ENCODE peak calls at places on chromosomes 16 and 17, in seven cellular contexts. M is CD8-positive, alpha-beta T cell; S is uterus; W is stomach; D is IMR-90; O is testis; F is mammary epithelial cell. E is an unnamed sample.

GRCh38 chr17:31696184-31696602 is 162.9 kb downstream of the COPRS start:
- DNase-seq in M (no peak), S (peak; percentile 82), W (peak; percentile 74), D (peak; percentile 88), O (peak; percentile 68), F (no peak), E (no peak)

GRCh38 chr16:50244504-50245416 is 21.6 kb upstream of the ADCY7 start:
- DNase-seq in M (no peak), S (no peak), W (no peak), D (no peak), O (no peak), F (no peak), E (peak; percentile 11)

GRCh38 chr16:20291807-20292206 is 35.5 kb downstream of the GP2 start:
- DNase-seq in M (no peak), S (no peak), W (no peak), D (no peak), O (no peak), F (no peak), E (no peak)

GRCh38 chr17:30296499-30297038 is 4.8 kb upstream of the BLMH start:
- DNase-seq in M (no peak), S (no peak), W (no peak), D (no peak), O (no peak), F (no peak), E (peak; percentile 10)

GRCh38 chr16:58299757-58300349 is 5.0 kb upstream of the PRSS54 start:
- DNase-seq in M (no peak), S (no peak), W (peak; percentile 32), D (peak; percentile 5), O (peak; percentile 46), F (peak; percentile 4), E (peak; percentile 10)

GRCh38 chr17:1484586-1485310 is 7.7 kb downstream of the MYO1C start:
- DNase-seq in M (no peak), S (peak; percentile 68), W (peak; percentile 69), D (no peak), O (peak; percentile 68), F (peak; percentile 32), E (peak; percentile 42)

GRCh38 chr16:67158637-67159600 is 790 bp downstream of the TRADD start:
- DNase-seq in M (peak; percentile 70), S (no peak), W (peak; percentile 69), D (no peak), O (peak; percentile 50), F (peak; percentile 53), E (peak; percentile 48)

GRCh38 chr17:2691069-2691871 is 20.3 kb downstream of the CLUH start:
- DNase-seq in M (no peak), S (no peak), W (no peak), D (no peak), O (peak; percentile 14), F (no peak), E (no peak)

GRCh38 chr17:64399767-64400156 is 9.1 kb upstream of the PECAM1 start:
- DNase-seq in M (no peak), S (no peak), W (no peak), D (no peak), O (no peak), F (no peak), E (no peak)

GRCh38 chr16:1428511-1428910 is 2.4 kb upstream of the PERCC1 start:
- DNase-seq in M (no peak), S (no peak), W (no peak), D (no peak), O (no peak), F (no peak), E (no peak)

GRCh38 chr17:34637548-34638525 is 58.5 kb downstream of the TMEM132E start:
- DNase-seq in M (peak; percentile 74), S (peak; percentile 40), W (peak; percentile 79), D (peak; percentile 56), O (peak; percentile 87), F (peak; percentile 32), E (peak; percentile 52)

GRCh38 chr17:78979780-78980623 is at the start of gene LGALS3BP:
- DNase-seq in M (no peak), S (peak; percentile 86), W (peak; percentile 77), D (peak; percentile 78), O (peak; percentile 92), F (peak; percentile 63), E (peak; percentile 56)

DNA sequence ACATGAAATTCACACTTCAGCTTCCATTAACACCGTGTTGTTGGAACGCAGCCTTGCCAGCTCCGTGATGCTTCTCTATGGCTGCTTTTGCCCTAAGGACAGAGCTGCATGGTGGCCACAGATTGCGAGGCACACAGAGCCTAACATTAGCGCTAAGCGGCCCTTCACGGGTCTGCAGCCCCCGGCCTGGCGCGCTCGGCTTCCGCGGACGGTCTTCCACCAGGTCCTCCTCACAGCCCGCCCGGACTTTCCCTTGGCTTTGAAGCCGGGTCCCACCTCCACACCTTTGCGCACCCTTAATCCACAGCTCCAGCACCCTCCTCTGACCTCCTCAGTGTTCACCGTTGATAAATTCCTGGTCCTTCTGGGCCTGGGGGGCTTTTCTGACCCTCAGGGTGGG is 19.6 kb downstream of the SCGB1C2 start:
- DNase-seq in M (no peak), S (no peak), W (no peak), D (no peak), O (no peak), F (no peak), E (no peak)
- TF ChIP-seq CTCF in M (no peak), S (no peak), W (no peak), D (no peak), O (no peak), F (no peak), E (no peak)

GRCh38 chr16:8854298-8854948 is 14.4 kb downstream of the CARHSP1 start:
- DNase-seq in M (no peak), S (no peak), W (no peak), D (no peak), O (no peak), F (no peak), E (no peak)

GRCh38 chr16:8855051-8855786 is 13.6 kb downstream of the CARHSP1 start:
- DNase-seq in M (no peak), S (no peak), W (no peak), D (no peak), O (no peak), F (no peak), E (no peak)

GRCh38 chr16:8853611-8854010 is 15.2 kb downstream of the CARHSP1 start:
- DNase-seq in M (no peak), S (no peak), W (no peak), D (no peak), O (no peak), F (no peak), E (no peak)

GRCh38 chr16:8853150-8853549 is 15.7 kb downstream of the CARHSP1 start:
- DNase-seq in M (no peak), S (no peak), W (no peak), D (no peak), O (no peak), F (no peak), E (no peak)

DNA sequence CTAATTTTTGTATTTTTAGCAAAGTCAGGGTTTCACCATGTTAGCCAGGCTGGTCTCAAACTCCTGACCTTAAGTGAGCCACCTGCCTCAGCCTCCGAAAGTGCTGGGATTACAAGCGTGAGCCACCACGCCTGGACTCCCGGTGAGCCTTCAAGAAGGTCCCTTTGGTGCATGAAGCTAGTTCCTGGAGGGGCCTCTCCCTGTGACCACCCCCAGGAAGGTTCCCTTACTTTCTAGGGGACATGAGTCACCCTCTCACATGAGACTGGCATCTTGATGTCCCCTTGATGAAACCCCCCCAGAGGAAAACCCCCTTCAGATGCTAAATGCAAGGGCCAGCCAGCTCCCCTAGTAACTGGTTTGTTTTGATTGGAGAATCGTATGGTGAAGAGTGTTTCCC is 12.8 kb downstream of the CARHSP1 start:
- DNase-seq in M (no peak), S (no peak), W (no peak), D (no peak), O (no peak), F (no peak), E (no peak)
- H3K4me3 ChIP-seq in M (no peak overlapping the region), S (no peak overlapping the region), W (no peak overlapping the region), D (no peak overlapping the region), O (no peak overlapping the region), F (no peak overlapping the region), E (no peak overlapping the region)

DNA sequence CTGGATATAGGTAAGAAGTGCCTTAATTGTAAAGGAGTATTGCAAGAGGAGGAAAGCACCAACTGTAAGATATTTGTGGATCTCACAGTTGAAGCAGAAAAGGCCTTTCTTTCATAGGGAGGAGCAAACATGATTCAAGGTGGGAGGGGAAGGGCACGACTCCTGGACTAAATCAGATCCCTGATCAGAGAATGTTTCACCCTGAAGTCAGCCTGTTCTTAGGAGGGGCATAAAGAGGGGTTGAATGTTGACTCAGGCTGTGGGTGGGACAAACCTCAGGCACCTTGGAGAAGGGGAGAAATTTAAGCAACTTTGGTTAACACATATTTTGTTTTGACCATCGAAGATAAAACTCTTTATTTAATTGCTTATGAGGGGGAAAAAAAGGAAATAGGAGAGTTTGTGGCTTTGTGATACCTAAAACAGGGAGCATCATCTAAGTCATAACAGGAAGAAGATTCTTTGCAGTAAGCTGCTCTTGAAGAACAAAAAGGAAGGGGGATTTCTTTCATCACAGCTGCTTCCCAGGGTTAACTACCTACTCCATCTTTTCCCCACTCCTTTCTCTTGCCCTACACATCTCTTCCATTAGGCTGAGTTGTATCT is 158.6 kb upstream of the ZNF267 start:
- DNase-seq in M (no peak), S (no peak), W (no peak), D (no peak), O (no peak), F (peak; percentile 58), E (peak; percentile 59)
- H3K36me3 ChIP-seq in M (no peaks in the 10 kb centered on the region), S (no peaks in the 10 kb centered on the region), W (peaks cover 12% of the 10 kb centered on the region), D (peaks cover 10% of the 10 kb centered on the region), O (no peaks in the 10 kb centered on the region), F (no peaks in the 10 kb centered on the region), E (no peaks in the 10 kb centered on the region)

GRCh38 chr16:71214771-71215381 is 15.6 kb downstream of the HYDIN start:
- DNase-seq in M (no peak), S (no peak), W (no peak), D (no peak), O (no peak), F (peak; percentile 11), E (peak; percentile 37)
- TF ChIP-seq CTCF in M (no peak), S (no peak), W (no peak), D (no peak), O (no peak), F (peak; percentile 38), E (peak; percentile 17)

GRCh38 chr17:75631353-75631752 is 1.9 kb upstream of the SMIM5 start:
- DNase-seq in M (no peak), S (no peak), W (no peak), D (no peak), O (no peak), F (no peak), E (no peak)
- H3K4me3 ChIP-seq in M (no peak overlapping the region), S (no peak overlapping the region), W (no peak overlapping the region), D (no peak overlapping the region), O (no peak overlapping the region), F (no peak overlapping the region), E (no peak overlapping the region)